ENCODE peak calls at places on chromosomes 7 and 10, in six cellular contexts. H is NCI-H446 treated with DMSO at 0.1 percent for 48 hours, C is SHP77 treated with DMSO at 0.1 percent for 48 hours, L is B cell, K is WERI-Rb-1, V is aorta. B is an unnamed sample.

GRCh38 chr7:90720970-90721768 is 125.0 kb downstream of the CDK14 start:
- DNase-seq in L (no peak), K (no peak), V (no peak), H (no peak), C (no peak), B (no peak)

GRCh38 chr10:21171197-21171935 is 274.3 kb upstream of the NEBL start:
- DNase-seq in H (no peak), V (no peak), C (no peak), L (no peak), K (no peak), B (no peak)

GRCh38 chr10:123901621-123902020 is 10.0 kb upstream of the CPXM2 start:
- DNase-seq in H (no peak), K (no peak), L (no peak), C (no peak), V (no peak), B (no peak)

GRCh38 chr10:3036155-3036554 is 31.2 kb upstream of the PFKP start:
- DNase-seq in V (no peak), L (peak), K (no peak), C (no peak), H (no peak), B (no peak)

GRCh38 chr7:33905389-33906032 is at the start of gene BMPER:
- DNase-seq in H (no peak), C (peak), K (peak), L (peak), V (peak), B (peak)

GRCh38 chr10:93071674-93072224 is 1.9 kb upstream of the CYP26A1 start:
- DNase-seq in V (no peak), H (no peak), L (peak), K (peak), C (no peak), B (no peak)

GRCh38 chr10:78408671-78409472 is 375.2 kb downstream of the RPS24 start:
- DNase-seq in C (peak), V (peak), H (peak), L (no peak), K (peak), B (peak)

GRCh38 chr10:61795551-61795950 is 105.9 kb upstream of the ARID5B start:
- DNase-seq in V (no peak), K (no peak), L (no peak), C (no peak), H (no peak), B (no peak)

GRCh38 chr10:43943119-43943824 is 294.6 kb upstream of the ZNF32 start:
- DNase-seq in L (no peak), K (no peak), H (no peak), V (no peak), C (no peak), B (peak)

GRCh38 chr7:1257221-1257620 is 24.5 kb downstream of the UNCX start:
- DNase-seq in K (no peak), V (peak), C (no peak), H (no peak), L (no peak), B (no peak)

GRCh38 chr7:951881-952547 is 2.5 kb downstream of the ADAP1 start:
- DNase-seq in H (no peak), V (peak), L (no peak), K (no peak), C (no peak), B (no peak)

GRCh38 chr7:39184387-39184786 is 206.7 kb downstream of the POU6F2 start:
- DNase-seq in C (no peak), H (no peak), L (no peak), V (no peak), K (peak), B (no peak)

GRCh38 chr10:36446873-36447272 is 678.5 kb upstream of the ANKRD30A start:
- DNase-seq in C (no peak), H (no peak), L (no peak), K (no peak), V (no peak), B (no peak)

GRCh38 chr10:44891721-44892120 is 19.4 kb upstream of the TMEM72 start:
- DNase-seq in C (no peak), K (no peak), V (no peak), H (no peak), L (no peak), B (no peak)

GRCh38 chr10:62665771-62666170 is 138.7 kb upstream of the ADO start:
- DNase-seq in C (no peak), K (no peak), L (no peak), V (no peak), H (no peak), B (no peak)

GRCh38 chr10:49023752-49024151 is 84.1 kb upstream of the LRRC18 start:
- DNase-seq in L (no peak), H (no peak), K (no peak), V (no peak), C (no peak), B (no peak)

GRCh38 chr7:27160546-27161213 is 4.2 kb upstream of the HOXA7 start:
- DNase-seq in C (peak), V (peak), H (peak), L (peak), K (peak), B (peak)

GRCh38 chr7:27149817-27150567 is 2.4 kb downstream of the HOXA3 start:
- DNase-seq in C (no peak), V (peak), K (no peak), L (no peak), H (no peak), B (peak)

GRCh38 chr10:124639206-124639605 is 105.0 kb downstream of the FAM53B start:
- DNase-seq in V (no peak), K (no peak), H (no peak), L (no peak), C (no peak), B (no peak)

GRCh38 chr7:28068811-28069216 is 111.8 kb downstream of the JAZF1 start:
- DNase-seq in L (no peak), H (no peak), C (no peak), K (no peak), V (no peak), B (no peak)

GRCh38 chr7:3179456-3179855 is 121.6 kb upstream of the SDK1 start:
- DNase-seq in L (no peak), H (no peak), V (peak), C (no peak), K (no peak), B (no peak)

GRCh38 chr10:119459681-119460340 is 82.7 kb downstream of the RGS10 start:
- DNase-seq in L (no peak), H (no peak), C (no peak), K (no peak), V (no peak), B (no peak)

GRCh38 chr10:119542357-119542989 is at the start of gene RGS10:
- DNase-seq in H (no peak), L (peak), C (no peak), V (peak), K (peak), B (peak)

GRCh38 chr10:119404719-119405504 is 137.6 kb downstream of the RGS10 start:
- DNase-seq in L (peak), C (no peak), H (no peak), K (no peak), V (no peak), B (no peak)